ENCODE peak calls at places on chromosomes 12 and 14, in four cellular contexts. One of them, this sample, is unnamed.

GRCh38 chr12:52496590-52497071 is 3.6 kb upstream of the KRT6A start:
- DNase-seq in HepG2: no peak
- DNase-seq in H1: no peak
- DNase-seq in GM12878: no peak
- DNase-seq in this sample: no peak

GRCh38 chr12:24121911-24122310 is 172.4 kb upstream of the SOX5 start:
- DNase-seq in HepG2: peak
- DNase-seq in H1: no peak
- DNase-seq in GM12878: no peak
- DNase-seq in this sample: no peak

GRCh38 chr12:120352117-120352516 is 16.8 kb downstream of the MSI1 start:
- DNase-seq in HepG2: no peak
- DNase-seq in H1: no peak
- DNase-seq in GM12878: no peak
- DNase-seq in this sample: no peak

GRCh38 chr12:119687879-119688278 is 19.9 kb downstream of the PRKAB1 start:
- DNase-seq in HepG2: no peak
- DNase-seq in H1: no peak
- DNase-seq in GM12878: no peak
- DNase-seq in this sample: no peak

GRCh38 chr14:96145116-96145864 is 59.3 kb upstream of the BDKRB2 start:
- DNase-seq in HepG2: no peak
- DNase-seq in H1: peak
- DNase-seq in GM12878: no peak
- DNase-seq in this sample: no peak

GRCh38 chr12:117047810-117048584 is 51.2 kb downstream of the TESC start:
- DNase-seq in HepG2: peak
- DNase-seq in H1: no peak
- DNase-seq in GM12878: no peak
- DNase-seq in this sample: no peak

GRCh38 chr12:29665107-29665506 is 118.6 kb downstream of the TMTC1 start:
- DNase-seq in HepG2: no peak
- DNase-seq in H1: no peak
- DNase-seq in GM12878: no peak
- DNase-seq in this sample: no peak

GRCh38 chr14:32648434-32648833 is 290.2 kb upstream of the NPAS3 start:
- DNase-seq in HepG2: no peak
- DNase-seq in H1: no peak
- DNase-seq in GM12878: no peak
- DNase-seq in this sample: no peak

GRCh38 chr14:100104523-100105300 is 39.5 kb downstream of the EVL start:
- DNase-seq in HepG2: no peak
- DNase-seq in H1: no peak
- DNase-seq in GM12878: no peak
- DNase-seq in this sample: no peak

GRCh38 chr14:21049263-21049662 is 7.1 kb downstream of the RNASE7 start:
- DNase-seq in HepG2: no peak
- DNase-seq in H1: no peak
- DNase-seq in GM12878: no peak
- DNase-seq in this sample: no peak

GRCh38 chr12:49962861-49963765 is 1.4 kb downstream of the AQP5 start:
- DNase-seq in HepG2: no peak
- DNase-seq in H1: no peak
- DNase-seq in GM12878: no peak
- DNase-seq in this sample: no peak

GRCh38 chr12:77387214-77387613 is 321.8 kb upstream of the E2F7 start:
- DNase-seq in HepG2: no peak
- DNase-seq in H1: no peak
- DNase-seq in GM12878: no peak
- DNase-seq in this sample: no peak

GRCh38 chr12:5565933-5566632 is 134.2 kb downstream of the NTF3 start:
- DNase-seq in HepG2: no peak
- DNase-seq in H1: peak
- DNase-seq in GM12878: no peak
- DNase-seq in this sample: no peak

GRCh38 chr14:24084439-24084838 is 9.7 kb upstream of the PCK2 start:
- DNase-seq in HepG2: no peak
- DNase-seq in H1: no peak
- DNase-seq in GM12878: no peak
- DNase-seq in this sample: no peak

GRCh38 chr12:122203301-122203967 is at the start of gene B3GNT4:
- DNase-seq in HepG2: no peak
- DNase-seq in H1: peak
- DNase-seq in GM12878: no peak
- DNase-seq in this sample: peak
- TF ChIP-seq SUZ12 in HepG2: no peak
- TF ChIP-seq SUZ12 in H1: no peak
- TF ChIP-seq SUZ12 in GM12878: no peak
- TF ChIP-seq SUZ12 in this sample: no peak

DNA sequence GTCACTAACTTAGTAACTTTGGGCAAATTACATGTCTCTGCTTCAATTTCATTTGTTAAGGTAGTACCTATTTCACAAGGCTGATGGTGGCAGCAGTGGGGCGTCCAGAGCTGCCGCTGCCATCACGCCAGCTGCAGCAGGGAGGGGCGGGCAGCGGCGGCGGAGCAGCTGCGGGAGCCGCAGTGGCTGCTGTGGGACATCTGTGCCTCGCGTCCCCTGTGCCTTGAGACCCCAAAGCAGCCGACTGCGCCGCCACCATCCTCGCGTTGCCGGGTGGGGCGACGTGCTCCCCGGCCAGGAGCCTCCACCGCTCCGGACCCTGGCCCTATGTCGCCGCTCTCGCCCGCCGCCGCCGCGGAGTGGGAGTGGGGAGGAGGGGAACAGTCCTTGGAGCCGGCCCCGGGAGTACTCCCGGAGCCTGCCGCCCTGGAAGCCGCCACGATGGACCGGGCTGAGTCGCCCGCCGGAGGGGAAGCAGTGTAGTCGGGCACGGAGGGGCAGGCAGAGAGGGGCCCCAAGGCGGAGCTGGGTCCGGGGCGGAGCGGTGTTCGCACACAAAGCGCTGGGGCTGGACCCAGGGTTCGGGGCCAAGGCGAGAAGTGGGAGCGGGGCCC is 51.4 kb downstream of the A2M start:
- DNase-seq in HepG2: peak
- DNase-seq in H1: no peak
- DNase-seq in GM12878: no peak
- DNase-seq in this sample: peak
- TF ChIP-seq SUZ12 in HepG2: no peak
- TF ChIP-seq SUZ12 in H1: no peak
- TF ChIP-seq SUZ12 in GM12878: peak
- TF ChIP-seq SUZ12 in this sample: no peak

GRCh38 chr14:37843969-37844607 is 248.7 kb downstream of the TTC6 start:
- DNase-seq in HepG2: no peak
- DNase-seq in H1: no peak
- DNase-seq in GM12878: no peak
- DNase-seq in this sample: no peak
- TF ChIP-seq SUZ12 in HepG2: no peak
- TF ChIP-seq SUZ12 in H1: no peak
- TF ChIP-seq SUZ12 in GM12878: no peak
- TF ChIP-seq SUZ12 in this sample: no peak

GRCh38 chr14:50479041-50479440 is 53.3 kb downstream of the MAP4K5 start:
- DNase-seq in HepG2: no peak
- DNase-seq in H1: no peak
- DNase-seq in GM12878: no peak
- DNase-seq in this sample: no peak
- TF ChIP-seq SUZ12 in HepG2: no peak
- TF ChIP-seq SUZ12 in H1: no peak
- TF ChIP-seq SUZ12 in GM12878: no peak
- TF ChIP-seq SUZ12 in this sample: no peak

GRCh38 chr14:103539056-103539825 is 10.2 kb downstream of the TRMT61A start:
- DNase-seq in HepG2: no peak
- DNase-seq in H1: no peak
- DNase-seq in GM12878: no peak
- DNase-seq in this sample: no peak
- TF ChIP-seq SUZ12 in HepG2: no peak
- TF ChIP-seq SUZ12 in H1: no peak
- TF ChIP-seq SUZ12 in GM12878: no peak
- TF ChIP-seq SUZ12 in this sample: no peak

GRCh38 chr12:133165776-133166175 is 15.5 kb upstream of the ZNF268 start:
- DNase-seq in HepG2: no peak
- DNase-seq in H1: no peak
- DNase-seq in GM12878: no peak
- DNase-seq in this sample: no peak
- TF ChIP-seq SUZ12 in HepG2: no peak
- TF ChIP-seq SUZ12 in H1: no peak
- TF ChIP-seq SUZ12 in GM12878: no peak
- TF ChIP-seq SUZ12 in this sample: no peak

DNA sequence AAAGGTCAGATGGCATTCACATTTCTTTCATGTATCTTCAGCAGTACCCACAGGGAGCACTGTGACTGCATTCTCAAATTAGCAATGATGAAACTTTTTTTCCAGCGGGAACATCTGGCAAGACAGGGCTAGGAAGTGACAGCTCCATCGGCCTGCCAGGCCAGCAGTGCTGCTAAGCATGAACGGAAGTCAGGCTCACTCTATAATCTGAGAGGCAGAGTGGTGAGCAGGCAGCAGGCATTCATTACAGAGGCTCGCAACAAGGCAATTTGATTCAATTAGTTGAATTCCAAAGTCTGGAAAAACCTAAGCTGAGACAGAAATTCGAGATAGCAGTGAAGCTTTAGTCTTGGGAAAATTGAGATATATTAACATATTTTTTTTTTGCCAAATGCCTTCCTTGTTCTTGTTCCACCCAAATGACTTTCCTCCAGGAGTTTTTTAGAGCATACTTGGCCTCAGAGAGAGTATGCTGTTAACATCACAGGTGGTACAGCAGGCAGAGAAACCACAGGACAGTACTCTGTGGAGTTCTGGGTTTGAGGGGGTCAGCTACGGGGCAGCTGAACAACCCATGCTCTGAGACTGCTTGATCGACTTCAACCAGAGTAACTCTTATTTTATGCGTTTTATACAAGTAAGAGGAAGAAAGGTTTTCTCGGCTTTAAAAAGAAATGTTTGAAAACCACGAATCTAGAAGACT is 414.9 kb downstream of the APAF1 start:
- DNase-seq in HepG2: no peak
- DNase-seq in H1: no peak
- DNase-seq in GM12878: no peak
- DNase-seq in this sample: no peak
- TF ChIP-seq SUZ12 in HepG2: no peak
- TF ChIP-seq SUZ12 in H1: no peak
- TF ChIP-seq SUZ12 in GM12878: no peak
- TF ChIP-seq SUZ12 in this sample: no peak

This sample was measured in HEK293T.